ENCODE peak calls at places on chromosome 14, in nine cellular contexts. One of them, this sample, is unnamed. For H3K4me1, the result is how much of the 10 kb centered on the place peaks cover.

GRCh38 chr14:75254381-75254821 is 24.2 kb upstream of the FOS start:
- DNase-seq in H1: no peak
- DNase-seq in GM23338: no peak
- DNase-seq in stomach: peak
- DNase-seq in HCT116: no peak
- DNase-seq in K562: no peak
- DNase-seq in sigmoid colon: no peak
- DNase-seq in breast epithelium: peak
- DNase-seq in SK-N-SH: no peak
- DNase-seq in this sample: peak

GRCh38 chr14:58354817-58355216 is 40.9 kb upstream of the TOMM20L start:
- DNase-seq in H1: no peak
- DNase-seq in GM23338: no peak
- DNase-seq in stomach: no peak
- DNase-seq in HCT116: no peak
- DNase-seq in K562: no peak
- DNase-seq in sigmoid colon: no peak
- DNase-seq in breast epithelium: no peak
- DNase-seq in SK-N-SH: no peak
- DNase-seq in this sample: no peak

GRCh38 chr14:89382487-89383170 is 34.4 kb downstream of the FOXN3 start:
- DNase-seq in H1: no peak
- DNase-seq in GM23338: no peak
- DNase-seq in stomach: no peak
- DNase-seq in HCT116: no peak
- DNase-seq in K562: no peak
- DNase-seq in sigmoid colon: no peak
- DNase-seq in breast epithelium: no peak
- DNase-seq in SK-N-SH: no peak
- DNase-seq in this sample: no peak

GRCh38 chr14:95533391-95533821 is 1.4 kb upstream of the GLRX5 start:
- DNase-seq in H1: no peak
- DNase-seq in GM23338: peak
- DNase-seq in stomach: no peak
- DNase-seq in HCT116: no peak
- DNase-seq in K562: peak
- DNase-seq in sigmoid colon: no peak
- DNase-seq in breast epithelium: no peak
- DNase-seq in SK-N-SH: peak
- DNase-seq in this sample: peak

GRCh38 chr14:76040704-76041103 is 55.1 kb downstream of the IFT43 start:
- DNase-seq in H1: no peak
- DNase-seq in GM23338: no peak
- DNase-seq in stomach: no peak
- DNase-seq in HCT116: no peak
- DNase-seq in K562: no peak
- DNase-seq in sigmoid colon: no peak
- DNase-seq in breast epithelium: no peak
- DNase-seq in SK-N-SH: no peak
- DNase-seq in this sample: no peak

GRCh38 chr14:49461529-49462401 is 124.4 kb downstream of the RPS29 start:
- DNase-seq in H1: no peak
- DNase-seq in GM23338: peak
- DNase-seq in stomach: peak
- DNase-seq in HCT116: peak
- DNase-seq in K562: peak
- DNase-seq in sigmoid colon: no peak
- DNase-seq in breast epithelium: no peak
- DNase-seq in SK-N-SH: peak
- DNase-seq in this sample: no peak

GRCh38 chr14:106831322-106831720 is 1304.9 kb downstream of the TMEM121 start:
- DNase-seq in H1: peak
- DNase-seq in GM23338: peak
- DNase-seq in stomach: no peak
- DNase-seq in HCT116: no peak
- DNase-seq in K562: peak
- DNase-seq in sigmoid colon: no peak
- DNase-seq in breast epithelium: no peak
- DNase-seq in SK-N-SH: peak
- DNase-seq in this sample: no peak

GRCh38 chr14:73896521-73896920 is 9.9 kb downstream of the ZNF410 start:
- DNase-seq in H1: no peak
- DNase-seq in GM23338: no peak
- DNase-seq in stomach: no peak
- DNase-seq in HCT116: no peak
- DNase-seq in K562: no peak
- DNase-seq in sigmoid colon: no peak
- DNase-seq in breast epithelium: no peak
- DNase-seq in SK-N-SH: no peak
- DNase-seq in this sample: no peak

GRCh38 chr14:75970989-75971388 is 10.8 kb downstream of the TGFB3 start:
- DNase-seq in H1: no peak
- DNase-seq in GM23338: peak
- DNase-seq in stomach: no peak
- DNase-seq in HCT116: no peak
- DNase-seq in K562: no peak
- DNase-seq in sigmoid colon: no peak
- DNase-seq in breast epithelium: no peak
- DNase-seq in SK-N-SH: no peak
- DNase-seq in this sample: no peak

GRCh38 chr14:89794096-89794495 is 160.4 kb downstream of the EFCAB11 start:
- DNase-seq in H1: no peak
- DNase-seq in GM23338: no peak
- DNase-seq in stomach: no peak
- DNase-seq in HCT116: no peak
- DNase-seq in K562: no peak
- DNase-seq in sigmoid colon: peak
- DNase-seq in breast epithelium: no peak
- DNase-seq in SK-N-SH: no peak
- DNase-seq in this sample: no peak

GRCh38 chr14:23068792-23069412 is 11.6 kb upstream of the CDH24 start:
- DNase-seq in H1: peak
- DNase-seq in GM23338: peak
- DNase-seq in stomach: peak
- DNase-seq in HCT116: peak
- DNase-seq in K562: peak
- DNase-seq in sigmoid colon: peak
- DNase-seq in breast epithelium: peak
- DNase-seq in SK-N-SH: peak
- DNase-seq in this sample: peak

GRCh38 chr14:76977793-76978730 is 50.4 kb downstream of the IRF2BPL start:
- DNase-seq in H1: peak
- DNase-seq in GM23338: no peak
- DNase-seq in stomach: peak
- DNase-seq in HCT116: no peak
- DNase-seq in K562: peak
- DNase-seq in sigmoid colon: peak
- DNase-seq in breast epithelium: no peak
- DNase-seq in SK-N-SH: peak
- DNase-seq in this sample: peak

GRCh38 chr14:64715628-64716412 is 11.6 kb downstream of the PLEKHG3 start:
- DNase-seq in H1: peak
- DNase-seq in GM23338: peak
- DNase-seq in stomach: peak
- DNase-seq in HCT116: no peak
- DNase-seq in K562: no peak
- DNase-seq in sigmoid colon: peak
- DNase-seq in breast epithelium: peak
- DNase-seq in SK-N-SH: no peak
- DNase-seq in this sample: no peak

GRCh38 chr14:61528591-61529021 is 166.7 kb upstream of the HIF1A start:
- DNase-seq in H1: no peak
- DNase-seq in GM23338: no peak
- DNase-seq in stomach: no peak
- DNase-seq in HCT116: no peak
- DNase-seq in K562: no peak
- DNase-seq in sigmoid colon: no peak
- DNase-seq in breast epithelium: no peak
- DNase-seq in SK-N-SH: no peak
- DNase-seq in this sample: no peak

GRCh38 chr14:93103392-93104080 is 12.2 kb downstream of the ITPK1 start:
- DNase-seq in H1: no peak
- DNase-seq in GM23338: no peak
- DNase-seq in stomach: peak
- DNase-seq in HCT116: no peak
- DNase-seq in K562: no peak
- DNase-seq in sigmoid colon: no peak
- DNase-seq in breast epithelium: no peak
- DNase-seq in SK-N-SH: peak
- DNase-seq in this sample: no peak

GRCh38 chr14:93107383-93107782 is 8.3 kb downstream of the ITPK1 start:
- DNase-seq in H1: no peak
- DNase-seq in GM23338: no peak
- DNase-seq in stomach: no peak
- DNase-seq in HCT116: no peak
- DNase-seq in K562: no peak
- DNase-seq in sigmoid colon: no peak
- DNase-seq in breast epithelium: no peak
- DNase-seq in SK-N-SH: no peak
- DNase-seq in this sample: no peak

GRCh38 chr14:93104961-93105360 is 10.8 kb downstream of the ITPK1 start:
- DNase-seq in H1: no peak
- DNase-seq in GM23338: peak
- DNase-seq in stomach: no peak
- DNase-seq in HCT116: no peak
- DNase-seq in K562: no peak
- DNase-seq in sigmoid colon: no peak
- DNase-seq in breast epithelium: no peak
- DNase-seq in SK-N-SH: no peak
- DNase-seq in this sample: no peak

GRCh38 chr14:93106541-93107156 is 9.1 kb downstream of the ITPK1 start:
- DNase-seq in H1: no peak
- DNase-seq in GM23338: no peak
- DNase-seq in stomach: no peak
- DNase-seq in HCT116: no peak
- DNase-seq in K562: no peak
- DNase-seq in sigmoid colon: no peak
- DNase-seq in breast epithelium: no peak
- DNase-seq in SK-N-SH: no peak
- DNase-seq in this sample: no peak

GRCh38 chr14:93105362-93105761 is 10.4 kb downstream of the ITPK1 start:
- DNase-seq in H1: no peak
- DNase-seq in GM23338: no peak
- DNase-seq in stomach: peak
- DNase-seq in HCT116: no peak
- DNase-seq in K562: no peak
- DNase-seq in sigmoid colon: no peak
- DNase-seq in breast epithelium: no peak
- DNase-seq in SK-N-SH: no peak
- DNase-seq in this sample: no peak
- H3K27ac ChIP-seq in H1: no peak
- H3K27ac ChIP-seq in GM23338: no peak
- H3K27ac ChIP-seq in stomach: no peak
- H3K27ac ChIP-seq in HCT116: no peak
- H3K27ac ChIP-seq in K562: no peak
- H3K27ac ChIP-seq in sigmoid colon: peak
- H3K27ac ChIP-seq in breast epithelium: peak
- H3K27ac ChIP-seq in SK-N-SH: no peak
- H3K27ac ChIP-seq in this sample: no peak

GRCh38 chr14:101582294-101582693 is 21.0 kb downstream of the DIO3 start:
- DNase-seq in H1: no peak
- DNase-seq in GM23338: no peak
- DNase-seq in stomach: no peak
- DNase-seq in HCT116: no peak
- DNase-seq in K562: no peak
- DNase-seq in sigmoid colon: no peak
- DNase-seq in breast epithelium: no peak
- DNase-seq in SK-N-SH: no peak
- DNase-seq in this sample: no peak

GRCh38 chr14:101581806-101582205 is 20.5 kb downstream of the DIO3 start:
- DNase-seq in H1: no peak
- DNase-seq in GM23338: no peak
- DNase-seq in stomach: no peak
- DNase-seq in HCT116: no peak
- DNase-seq in K562: no peak
- DNase-seq in sigmoid colon: no peak
- DNase-seq in breast epithelium: no peak
- DNase-seq in SK-N-SH: no peak
- DNase-seq in this sample: no peak

GRCh38 chr14:101584049-101584859 is 23.0 kb downstream of the DIO3 start:
- DNase-seq in H1: no peak
- DNase-seq in GM23338: peak
- DNase-seq in stomach: no peak
- DNase-seq in HCT116: no peak
- DNase-seq in K562: peak
- DNase-seq in sigmoid colon: no peak
- DNase-seq in breast epithelium: peak
- DNase-seq in SK-N-SH: peak
- DNase-seq in this sample: peak

GRCh38 chr14:101583709-101584048 is 22.4 kb downstream of the DIO3 start:
- DNase-seq in H1: no peak
- DNase-seq in GM23338: no peak
- DNase-seq in stomach: no peak
- DNase-seq in HCT116: no peak
- DNase-seq in K562: no peak
- DNase-seq in sigmoid colon: no peak
- DNase-seq in breast epithelium: no peak
- DNase-seq in SK-N-SH: no peak
- DNase-seq in this sample: no peak

GRCh38 chr14:101583006-101583708 is 21.9 kb downstream of the DIO3 start:
- DNase-seq in H1: no peak
- DNase-seq in GM23338: no peak
- DNase-seq in stomach: no peak
- DNase-seq in HCT116: no peak
- DNase-seq in K562: no peak
- DNase-seq in sigmoid colon: no peak
- DNase-seq in breast epithelium: no peak
- DNase-seq in SK-N-SH: no peak
- DNase-seq in this sample: no peak
- H3K4me1 ChIP-seq in H1: under half
- H3K4me1 ChIP-seq in GM23338: under half
- H3K4me1 ChIP-seq in stomach: under half
- H3K4me1 ChIP-seq in HCT116: under half
- H3K4me1 ChIP-seq in K562: under half
- H3K4me1 ChIP-seq in sigmoid colon: under half
- H3K4me1 ChIP-seq in breast epithelium: under half
- H3K4me1 ChIP-seq in SK-N-SH: under half
- H3K4me1 ChIP-seq in this sample: under half

DNA sequence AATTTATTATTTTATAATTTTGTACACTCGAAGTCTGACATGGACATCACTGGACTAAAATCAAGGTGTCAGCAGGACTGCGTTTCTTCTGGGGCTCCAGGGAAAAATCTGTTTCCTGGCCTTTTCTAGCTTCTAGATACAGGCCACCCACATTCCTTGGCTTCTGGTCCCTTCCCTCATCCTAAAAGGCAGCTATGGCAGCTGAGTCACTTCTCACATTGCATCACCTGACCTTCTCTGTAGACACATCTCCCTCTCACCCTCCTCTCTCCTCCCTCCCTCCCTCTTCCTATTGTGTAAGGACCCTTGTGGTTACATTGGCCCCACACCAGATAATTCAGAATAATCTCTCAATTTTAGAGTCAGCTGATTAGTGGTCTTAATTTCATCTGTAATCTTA is 92.4 kb downstream of the RPS6KA5 start:
- DNase-seq in H1: no peak
- DNase-seq in GM23338: no peak
- DNase-seq in stomach: no peak
- DNase-seq in HCT116: no peak
- DNase-seq in K562: peak
- DNase-seq in sigmoid colon: no peak
- DNase-seq in breast epithelium: no peak
- DNase-seq in SK-N-SH: no peak
- DNase-seq in this sample: no peak
- TF ChIP-seq POLR2AphosphoS5 in H1: no peak
- TF ChIP-seq POLR2AphosphoS5 in GM23338: no peak
- TF ChIP-seq POLR2AphosphoS5 in stomach: no peak
- TF ChIP-seq POLR2AphosphoS5 in HCT116: no peak
- TF ChIP-seq POLR2AphosphoS5 in K562: no peak
- TF ChIP-seq POLR2AphosphoS5 in sigmoid colon: no peak
- TF ChIP-seq POLR2AphosphoS5 in breast epithelium: no peak
- TF ChIP-seq POLR2AphosphoS5 in SK-N-SH: no peak
- TF ChIP-seq POLR2AphosphoS5 in this sample: no peak

GRCh38 chr14:104723651-104724406 is at the start of gene ADSS1:
- DNase-seq in H1: peak
- DNase-seq in GM23338: peak
- DNase-seq in stomach: peak
- DNase-seq in HCT116: no peak
- DNase-seq in K562: peak
- DNase-seq in sigmoid colon: no peak
- DNase-seq in breast epithelium: no peak
- DNase-seq in SK-N-SH: peak
- DNase-seq in this sample: no peak
- H3K27ac ChIP-seq in H1: no peak
- H3K27ac ChIP-seq in GM23338: no peak
- H3K27ac ChIP-seq in stomach: peak
- H3K27ac ChIP-seq in HCT116: peak
- H3K27ac ChIP-seq in K562: peak
- H3K27ac ChIP-seq in sigmoid colon: peak
- H3K27ac ChIP-seq in breast epithelium: peak
- H3K27ac ChIP-seq in SK-N-SH: peak
- H3K27ac ChIP-seq in this sample: no peak

This sample was measured in suprapubic skin.